ENCODE peak calls at places on chromosomes 11 and 22, in ten cellular contexts. One of them, this sample, is unnamed.

GRCh38 chr11:63673579-63673978 is 2.4 kb upstream of the ATL3 start:
- DNase-seq in fibroblast of mammary gland: peak
- DNase-seq in heart right ventricle: no peak
- DNase-seq in neural progenitor cell: no peak
- DNase-seq in GM20000: no peak
- DNase-seq in foreskin keratinocyte: no peak
- DNase-seq in activated B cell treated with CpG ODN at 0.5 μM for 24 hours: no peak
- DNase-seq in mammary epithelial cell: no peak
- DNase-seq in MM.1S: no peak
- DNase-seq in WTC11: no peak
- DNase-seq in this sample: no peak

GRCh38 chr11:78379039-78379670 is 38.5 kb downstream of the GAB2 start:
- DNase-seq in mammary epithelial cell: no peak
- DNase-seq in MM.1S: no peak
- DNase-seq in activated B cell treated with CpG ODN at 0.5 μM for 24 hours: no peak
- DNase-seq in fibroblast of mammary gland: peak
- DNase-seq in GM20000: peak
- DNase-seq in foreskin keratinocyte: no peak
- DNase-seq in heart right ventricle: no peak
- DNase-seq in WTC11: no peak
- DNase-seq in neural progenitor cell: no peak
- DNase-seq in this sample: no peak

GRCh38 chr11:112525270-112525669 is 264.6 kb upstream of the PLET1 start:
- DNase-seq in fibroblast of mammary gland: peak
- DNase-seq in GM20000: no peak
- DNase-seq in heart right ventricle: no peak
- DNase-seq in activated B cell treated with CpG ODN at 0.5 μM for 24 hours: no peak
- DNase-seq in mammary epithelial cell: peak
- DNase-seq in foreskin keratinocyte: peak
- DNase-seq in neural progenitor cell: no peak
- DNase-seq in WTC11: no peak
- DNase-seq in MM.1S: no peak
- DNase-seq in this sample: no peak

GRCh38 chr11:42023267-42023666 is 563.8 kb upstream of the LRRC4C start:
- DNase-seq in foreskin keratinocyte: no peak
- DNase-seq in activated B cell treated with CpG ODN at 0.5 μM for 24 hours: no peak
- DNase-seq in GM20000: no peak
- DNase-seq in mammary epithelial cell: no peak
- DNase-seq in fibroblast of mammary gland: no peak
- DNase-seq in MM.1S: no peak
- DNase-seq in heart right ventricle: no peak
- DNase-seq in WTC11: no peak
- DNase-seq in neural progenitor cell: no peak
- DNase-seq in this sample: no peak

GRCh38 chr11:76216536-76217326 is 10.4 kb upstream of the WNT11 start:
- DNase-seq in foreskin keratinocyte: no peak
- DNase-seq in GM20000: no peak
- DNase-seq in mammary epithelial cell: no peak
- DNase-seq in neural progenitor cell: peak
- DNase-seq in WTC11: no peak
- DNase-seq in heart right ventricle: peak
- DNase-seq in MM.1S: no peak
- DNase-seq in fibroblast of mammary gland: no peak
- DNase-seq in activated B cell treated with CpG ODN at 0.5 μM for 24 hours: no peak
- DNase-seq in this sample: no peak

GRCh38 chr11:128516467-128516778 is 70.9 kb downstream of the ETS1 start:
- DNase-seq in foreskin keratinocyte: no peak
- DNase-seq in activated B cell treated with CpG ODN at 0.5 μM for 24 hours: no peak
- DNase-seq in WTC11: no peak
- DNase-seq in neural progenitor cell: no peak
- DNase-seq in heart right ventricle: no peak
- DNase-seq in GM20000: no peak
- DNase-seq in fibroblast of mammary gland: no peak
- DNase-seq in mammary epithelial cell: no peak
- DNase-seq in MM.1S: no peak
- DNase-seq in this sample: no peak

GRCh38 chr22:36334081-36334831 is 53.5 kb downstream of the MYH9 start:
- DNase-seq in mammary epithelial cell: no peak
- DNase-seq in foreskin keratinocyte: no peak
- DNase-seq in heart right ventricle: peak
- DNase-seq in WTC11: peak
- DNase-seq in activated B cell treated with CpG ODN at 0.5 μM for 24 hours: no peak
- DNase-seq in MM.1S: no peak
- DNase-seq in fibroblast of mammary gland: no peak
- DNase-seq in neural progenitor cell: peak
- DNase-seq in GM20000: no peak
- DNase-seq in this sample: no peak

GRCh38 chr22:26914786-26915185 is 257.4 kb downstream of the MIAT start:
- DNase-seq in mammary epithelial cell: no peak
- DNase-seq in foreskin keratinocyte: no peak
- DNase-seq in activated B cell treated with CpG ODN at 0.5 μM for 24 hours: no peak
- DNase-seq in GM20000: no peak
- DNase-seq in MM.1S: no peak
- DNase-seq in neural progenitor cell: no peak
- DNase-seq in fibroblast of mammary gland: no peak
- DNase-seq in WTC11: no peak
- DNase-seq in heart right ventricle: no peak
- DNase-seq in this sample: no peak

GRCh38 chr11:2482745-2483144 is 37.9 kb downstream of the KCNQ1 start:
- DNase-seq in fibroblast of mammary gland: no peak
- DNase-seq in neural progenitor cell: no peak
- DNase-seq in WTC11: no peak
- DNase-seq in mammary epithelial cell: no peak
- DNase-seq in heart right ventricle: no peak
- DNase-seq in MM.1S: no peak
- DNase-seq in activated B cell treated with CpG ODN at 0.5 μM for 24 hours: no peak
- DNase-seq in foreskin keratinocyte: no peak
- DNase-seq in GM20000: no peak
- DNase-seq in this sample: no peak

GRCh38 chr11:119671561-119672015 is 57.4 kb downstream of the NECTIN1 start:
- DNase-seq in neural progenitor cell: peak
- DNase-seq in WTC11: no peak
- DNase-seq in fibroblast of mammary gland: peak
- DNase-seq in mammary epithelial cell: no peak
- DNase-seq in heart right ventricle: peak
- DNase-seq in foreskin keratinocyte: no peak
- DNase-seq in MM.1S: no peak
- DNase-seq in GM20000: no peak
- DNase-seq in activated B cell treated with CpG ODN at 0.5 μM for 24 hours: no peak
- DNase-seq in this sample: no peak

GRCh38 chr11:10451399-10452116 is 3.5 kb upstream of the AMPD3 start:
- DNase-seq in activated B cell treated with CpG ODN at 0.5 μM for 24 hours: peak
- DNase-seq in fibroblast of mammary gland: no peak
- DNase-seq in MM.1S: no peak
- DNase-seq in foreskin keratinocyte: no peak
- DNase-seq in neural progenitor cell: no peak
- DNase-seq in WTC11: no peak
- DNase-seq in GM20000: no peak
- DNase-seq in heart right ventricle: no peak
- DNase-seq in mammary epithelial cell: no peak
- DNase-seq in this sample: no peak

GRCh38 chr11:34250732-34251639 is 106.8 kb downstream of the ABTB2 start:
- DNase-seq in neural progenitor cell: peak
- DNase-seq in foreskin keratinocyte: peak
- DNase-seq in fibroblast of mammary gland: peak
- DNase-seq in activated B cell treated with CpG ODN at 0.5 μM for 24 hours: peak
- DNase-seq in heart right ventricle: peak
- DNase-seq in GM20000: peak
- DNase-seq in mammary epithelial cell: peak
- DNase-seq in WTC11: peak
- DNase-seq in MM.1S: no peak
- DNase-seq in this sample: peak

GRCh38 chr11:107565219-107565937 is at the start of gene ALKBH8:
- DNase-seq in MM.1S: peak
- DNase-seq in fibroblast of mammary gland: peak
- DNase-seq in GM20000: peak
- DNase-seq in foreskin keratinocyte: no peak
- DNase-seq in activated B cell treated with CpG ODN at 0.5 μM for 24 hours: peak
- DNase-seq in neural progenitor cell: peak
- DNase-seq in heart right ventricle: peak
- DNase-seq in WTC11: peak
- DNase-seq in mammary epithelial cell: peak
- DNase-seq in this sample: peak
- TF ChIP-seq CTCF in MM.1S: no peak
- TF ChIP-seq CTCF in fibroblast of mammary gland: no peak
- TF ChIP-seq CTCF in GM20000: no peak
- TF ChIP-seq CTCF in foreskin keratinocyte: no peak
- TF ChIP-seq CTCF in activated B cell treated with CpG ODN at 0.5 μM for 24 hours: no peak
- TF ChIP-seq CTCF in neural progenitor cell: no peak
- TF ChIP-seq CTCF in heart right ventricle: no peak
- TF ChIP-seq CTCF in WTC11: no peak
- TF ChIP-seq CTCF in mammary epithelial cell: no peak
- TF ChIP-seq CTCF in this sample: no peak

DNA sequence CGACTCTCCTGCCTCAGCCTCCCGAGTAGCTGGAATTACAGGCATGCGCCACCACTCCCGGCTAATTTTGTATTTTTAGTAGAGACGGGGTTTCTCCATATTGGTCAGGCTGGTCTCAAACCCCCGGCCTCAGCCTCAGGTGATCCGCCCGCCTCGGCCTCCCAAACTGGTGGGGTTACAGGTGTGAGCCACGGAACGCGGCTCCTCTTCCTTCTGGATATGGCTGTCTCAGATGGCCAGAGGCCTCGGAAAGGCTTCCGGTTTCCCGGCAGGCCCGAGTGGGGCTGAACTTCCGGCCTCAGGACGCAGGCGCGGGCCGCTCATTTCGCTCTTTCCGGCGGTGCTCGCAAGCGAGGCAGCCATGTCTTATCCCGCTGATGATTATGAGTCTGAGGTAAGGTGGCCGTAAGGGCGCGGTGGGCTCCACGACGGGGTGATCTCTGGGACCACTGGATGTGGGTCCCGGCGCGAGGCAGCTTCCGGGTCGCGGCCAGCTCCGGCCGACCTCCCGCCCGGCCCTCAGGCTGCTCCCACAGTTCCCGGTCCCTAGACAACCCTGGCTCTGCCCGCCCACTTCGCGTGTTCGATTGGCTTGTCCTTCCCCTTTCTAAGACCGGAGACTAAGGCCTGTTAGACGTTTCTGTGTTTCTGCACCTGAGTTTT is at the start of gene EIF3L:
- DNase-seq in GM20000: peak
- DNase-seq in activated B cell treated with CpG ODN at 0.5 μM for 24 hours: peak
- DNase-seq in fibroblast of mammary gland: peak
- DNase-seq in foreskin keratinocyte: peak
- DNase-seq in mammary epithelial cell: peak
- DNase-seq in WTC11: peak
- DNase-seq in neural progenitor cell: peak
- DNase-seq in heart right ventricle: peak
- DNase-seq in MM.1S: peak
- DNase-seq in this sample: peak
- TF ChIP-seq CTCF in GM20000: no peak
- TF ChIP-seq CTCF in activated B cell treated with CpG ODN at 0.5 μM for 24 hours: no peak
- TF ChIP-seq CTCF in fibroblast of mammary gland: no peak
- TF ChIP-seq CTCF in foreskin keratinocyte: no peak
- TF ChIP-seq CTCF in mammary epithelial cell: no peak
- TF ChIP-seq CTCF in WTC11: no peak
- TF ChIP-seq CTCF in neural progenitor cell: no peak
- TF ChIP-seq CTCF in heart right ventricle: no peak
- TF ChIP-seq CTCF in MM.1S: no peak
- TF ChIP-seq CTCF in this sample: no peak

DNA sequence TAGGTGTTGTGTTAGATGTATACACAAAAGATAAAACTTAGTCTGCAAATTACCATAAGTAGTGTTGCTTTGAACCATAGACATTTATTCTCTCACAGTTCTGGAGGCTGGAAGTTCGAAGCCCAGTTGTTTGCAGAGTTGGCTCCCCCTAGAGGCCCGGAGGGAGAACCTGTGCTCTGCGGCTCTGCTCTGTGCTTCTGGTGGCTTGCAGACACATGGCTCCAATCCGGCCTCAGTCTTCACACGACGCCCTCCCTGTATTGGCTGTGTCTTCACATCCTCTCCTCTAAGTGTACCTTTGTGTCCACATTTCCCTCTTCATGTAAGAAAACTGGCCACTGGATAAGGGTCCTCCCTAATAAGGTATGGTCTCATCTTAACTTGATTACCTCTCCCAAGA is 128.4 kb downstream of the OPCML start:
- DNase-seq in activated B cell treated with CpG ODN at 0.5 μM for 24 hours: no peak
- DNase-seq in mammary epithelial cell: no peak
- DNase-seq in foreskin keratinocyte: no peak
- DNase-seq in fibroblast of mammary gland: no peak
- DNase-seq in MM.1S: peak
- DNase-seq in heart right ventricle: no peak
- DNase-seq in neural progenitor cell: no peak
- DNase-seq in WTC11: peak
- DNase-seq in GM20000: no peak
- DNase-seq in this sample: no peak
- TF ChIP-seq CTCF in activated B cell treated with CpG ODN at 0.5 μM for 24 hours: no peak
- TF ChIP-seq CTCF in mammary epithelial cell: peak
- TF ChIP-seq CTCF in foreskin keratinocyte: peak
- TF ChIP-seq CTCF in fibroblast of mammary gland: no peak
- TF ChIP-seq CTCF in MM.1S: no peak
- TF ChIP-seq CTCF in heart right ventricle: peak
- TF ChIP-seq CTCF in neural progenitor cell: peak
- TF ChIP-seq CTCF in WTC11: peak
- TF ChIP-seq CTCF in GM20000: no peak
- TF ChIP-seq CTCF in this sample: no peak

GRCh38 chr11:31798057-31799035 is 12.8 kb downstream of the PAX6 start:
- DNase-seq in mammary epithelial cell: no peak
- DNase-seq in fibroblast of mammary gland: no peak
- DNase-seq in foreskin keratinocyte: no peak
- DNase-seq in heart right ventricle: no peak
- DNase-seq in neural progenitor cell: peak
- DNase-seq in WTC11: peak
- DNase-seq in activated B cell treated with CpG ODN at 0.5 μM for 24 hours: no peak
- DNase-seq in MM.1S: no peak
- DNase-seq in GM20000: peak
- DNase-seq in this sample: no peak
- TF ChIP-seq CTCF in mammary epithelial cell: peak
- TF ChIP-seq CTCF in fibroblast of mammary gland: peak
- TF ChIP-seq CTCF in foreskin keratinocyte: peak
- TF ChIP-seq CTCF in heart right ventricle: peak
- TF ChIP-seq CTCF in neural progenitor cell: peak
- TF ChIP-seq CTCF in WTC11: no peak
- TF ChIP-seq CTCF in activated B cell treated with CpG ODN at 0.5 μM for 24 hours: no peak
- TF ChIP-seq CTCF in MM.1S: no peak
- TF ChIP-seq CTCF in GM20000: peak
- TF ChIP-seq CTCF in this sample: no peak

GRCh38 chr22:29457730-29458129 is 19.3 kb downstream of the RFPL1 start:
- DNase-seq in neural progenitor cell: peak
- DNase-seq in activated B cell treated with CpG ODN at 0.5 μM for 24 hours: no peak
- DNase-seq in WTC11: peak
- DNase-seq in fibroblast of mammary gland: peak
- DNase-seq in MM.1S: peak
- DNase-seq in heart right ventricle: no peak
- DNase-seq in GM20000: peak
- DNase-seq in foreskin keratinocyte: no peak
- DNase-seq in mammary epithelial cell: peak
- DNase-seq in this sample: no peak
- TF ChIP-seq CTCF in neural progenitor cell: no peak
- TF ChIP-seq CTCF in activated B cell treated with CpG ODN at 0.5 μM for 24 hours: no peak
- TF ChIP-seq CTCF in WTC11: no peak
- TF ChIP-seq CTCF in fibroblast of mammary gland: no peak
- TF ChIP-seq CTCF in MM.1S: no peak
- TF ChIP-seq CTCF in heart right ventricle: no peak
- TF ChIP-seq CTCF in GM20000: no peak
- TF ChIP-seq CTCF in foreskin keratinocyte: no peak
- TF ChIP-seq CTCF in mammary epithelial cell: no peak
- TF ChIP-seq CTCF in this sample: no peak

GRCh38 chr22:41479671-41480396 is 10.9 kb downstream of the ACO2 start:
- DNase-seq in GM20000: no peak
- DNase-seq in activated B cell treated with CpG ODN at 0.5 μM for 24 hours: no peak
- DNase-seq in heart right ventricle: no peak
- DNase-seq in fibroblast of mammary gland: peak
- DNase-seq in mammary epithelial cell: no peak
- DNase-seq in neural progenitor cell: peak
- DNase-seq in foreskin keratinocyte: no peak
- DNase-seq in MM.1S: no peak
- DNase-seq in WTC11: peak
- DNase-seq in this sample: no peak
- TF ChIP-seq CTCF in GM20000: no peak
- TF ChIP-seq CTCF in activated B cell treated with CpG ODN at 0.5 μM for 24 hours: no peak
- TF ChIP-seq CTCF in heart right ventricle: no peak
- TF ChIP-seq CTCF in fibroblast of mammary gland: no peak
- TF ChIP-seq CTCF in mammary epithelial cell: no peak
- TF ChIP-seq CTCF in neural progenitor cell: peak
- TF ChIP-seq CTCF in foreskin keratinocyte: no peak
- TF ChIP-seq CTCF in MM.1S: no peak
- TF ChIP-seq CTCF in WTC11: no peak
- TF ChIP-seq CTCF in this sample: no peak

This sample was measured in natural killer cell.